ENCODE peak calls at places on chromosome 5, in seven cellular contexts. H is adipocyte, P is mesendoderm, Q is SK-N-SH, G is mesenchymal stem cell, I is HCT116, K is mammary epithelial cell. T is an unnamed sample.

GRCh38 chr5:154388842-154389241 is 57.0 kb upstream of the SAP30L start:
- DNase-seq in H (no peak), P (peak; percentile 68), Q (no peak), G (no peak), I (no peak), K (no peak), T (no peak)

GRCh38 chr5:153676821-153677220 is 186.4 kb downstream of the GRIA1 start:
- DNase-seq in H (no peak), P (no peak), Q (no peak), G (no peak), I (no peak), K (no peak), T (no peak)

GRCh38 chr5:7146886-7147285 is 249.1 kb upstream of the ADCY2 start:
- DNase-seq in H (no peak), P (peak; percentile 46), Q (no peak), G (no peak), I (no peak), K (no peak), T (no peak)

GRCh38 chr5:132479812-132480441 is 10.6 kb downstream of the IRF1 start:
- DNase-seq in H (no peak), P (no peak), Q (no peak), G (no peak), I (no peak), K (no peak), T (no peak)

GRCh38 chr5:167934561-167934971 is 356.9 kb upstream of the WWC1 start:
- DNase-seq in H (no peak), P (peak; percentile 36), Q (no peak), G (no peak), I (no peak), K (peak; percentile 68), T (no peak)

GRCh38 chr5:43017438-43017820 is 22.7 kb downstream of the ANXA2R start:
- DNase-seq in H (peak; percentile 61), P (peak; percentile 67), Q (no peak), G (peak; percentile 70), I (no peak), K (no peak), T (peak; percentile 55)

GRCh38 chr5:17218353-17219005 is 1.0 kb downstream of the BASP1 start:
- DNase-seq in H (peak; percentile 86), P (peak; percentile 55), Q (peak; percentile 58), G (peak; percentile 84), I (no peak), K (peak; percentile 35), T (peak; percentile 67)

GRCh38 chr5:1064383-1065142 is 47.3 kb downstream of the SLC12A7 start:
- DNase-seq in H (no peak), P (no peak), Q (peak; percentile 25), G (no peak), I (no peak), K (no peak), T (no peak)

GRCh38 chr5:82387041-82387818 is 109.1 kb upstream of the RPS23 start:
- DNase-seq in H (no peak), P (peak; percentile 54), Q (peak; percentile 59), G (peak; percentile 26), I (peak; percentile 77), K (no peak), T (peak; percentile 18)

DNA sequence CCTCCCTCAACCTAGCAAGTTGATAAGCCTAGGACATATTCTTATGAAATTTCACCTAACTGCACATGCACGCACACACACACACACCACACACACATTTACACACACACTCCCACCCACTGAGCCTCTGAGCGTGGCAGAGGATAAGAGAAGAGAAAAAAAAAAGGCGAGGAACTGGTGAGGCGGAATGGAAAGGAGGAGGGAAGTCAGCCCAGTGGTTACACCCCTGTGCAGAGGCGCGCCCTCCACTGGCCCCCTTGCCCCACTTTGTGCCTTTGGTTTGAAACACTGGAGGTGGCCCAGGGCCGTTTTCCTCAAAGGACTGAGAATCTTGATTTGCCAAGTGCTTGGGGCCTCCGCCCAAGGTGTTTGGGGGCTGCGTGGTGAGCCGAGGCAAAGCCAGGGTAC is 20.7 kb downstream of the NR2F1 start:
- DNase-seq in H (no peak), P (no peak), Q (no peak), G (no peak), I (no peak), K (no peak), T (no peak)
- H3K9ac ChIP-seq in H (no peak overlapping the region), P (no peak overlapping the region), Q (no peak overlapping the region), G (no peak overlapping the region), I (no peak overlapping the region), K (no peak overlapping the region), T (peak overlapping the region; percentile 57)

GRCh38 chr5:95928724-95929253 is 32.9 kb downstream of the ELL2 start:
- DNase-seq in H (no peak), P (no peak), Q (no peak), G (no peak), I (no peak), K (no peak), T (no peak)

GRCh38 chr5:95927927-95928723 is 33.5 kb downstream of the ELL2 start:
- DNase-seq in H (no peak), P (no peak), Q (no peak), G (peak; percentile 45), I (no peak), K (no peak), T (peak; percentile 33)

GRCh38 chr5:95931118-95931833 is 30.4 kb downstream of the ELL2 start:
- DNase-seq in H (no peak), P (no peak), Q (no peak), G (no peak), I (no peak), K (no peak), T (no peak)

GRCh38 chr5:95930541-95930940 is 31.1 kb downstream of the ELL2 start:
- DNase-seq in H (peak; percentile 39), P (no peak), Q (no peak), G (no peak), I (no peak), K (no peak), T (no peak)

GRCh38 chr5:95930141-95930540 is 31.5 kb downstream of the ELL2 start:
- DNase-seq in H (no peak), P (no peak), Q (no peak), G (no peak), I (no peak), K (no peak), T (no peak)
- H3K9ac ChIP-seq in H (no peak overlapping the region), P (no peak overlapping the region), Q (no peak overlapping the region), G (no peak overlapping the region), I (no peak overlapping the region), K (no peak overlapping the region), T (no peak overlapping the region)

GRCh38 chr5:116575635-116576042 is 1.0 kb upstream of the SEMA6A start:
- DNase-seq in H (peak; percentile 18), P (no peak), Q (no peak), G (no peak), I (no peak), K (peak; percentile 62), T (no peak)
- H3K9ac ChIP-seq in H (peak overlapping the region; percentile 42), P (peak overlapping the region; percentile 83), Q (no peak overlapping the region), G (peak overlapping the region; percentile 73), I (peak overlapping the region; percentile 57), K (peak overlapping the region; percentile 57), T (no peak overlapping the region)

GRCh38 chr5:119385136-119386128 is 29.6 kb downstream of the TNFAIP8 start:
- DNase-seq in H (no peak), P (peak; percentile 23), Q (no peak), G (no peak), I (no peak), K (no peak), T (no peak)
- H3K9ac ChIP-seq in H (no peak overlapping the region), P (peak overlapping the region; percentile 13), Q (no peak overlapping the region), G (no peak overlapping the region), I (no peak overlapping the region), K (no peak overlapping the region), T (no peak overlapping the region)